ENCODE peak calls at places on chromosomes 16 and 17, in ten cellular contexts. G, Z, P, A, V, N, C, L, M and F are unnamed samples.

GRCh38 chr17:7282752-7283321 is 1.3 kb downstream of the SLC2A4 start:
- DNase-seq in G (no peak), Z (no peak), P (no peak), A (no peak), V (no peak), N (no peak), C (peak), L (no peak), M (no peak), F (no peak)

GRCh38 chr16:28842696-28843095 is 3.5 kb downstream of the TUFM start:
- DNase-seq in G (no peak), Z (no peak), P (no peak), A (no peak), V (no peak), N (no peak), C (no peak), L (no peak), M (no peak), F (no peak)

GRCh38 chr16:53664724-53665345 is 38.8 kb downstream of the RPGRIP1L start:
- DNase-seq in G (no peak), Z (no peak), P (no peak), A (no peak), V (peak), N (peak), C (peak), L (no peak), M (peak), F (peak)

GRCh38 chr16:14283786-14284185 is 212.7 kb downstream of the MRTFB start:
- DNase-seq in G (no peak), Z (no peak), P (no peak), A (no peak), V (no peak), N (no peak), C (no peak), L (no peak), M (no peak), F (no peak)

GRCh38 chr16:27254262-27254811 is 14.2 kb downstream of the NSMCE1 start:
- DNase-seq in G (no peak), Z (no peak), P (no peak), A (no peak), V (no peak), N (no peak), C (peak), L (no peak), M (no peak), F (no peak)

GRCh38 chr16:8622315-8622656 is 788 bp downstream of the METTL22 start:
- DNase-seq in G (no peak), Z (no peak), P (no peak), A (no peak), V (no peak), N (no peak), C (no peak), L (no peak), M (no peak), F (no peak)

GRCh38 chr16:56824335-56824734 is 40.7 kb upstream of the SLC12A3 start:
- DNase-seq in G (no peak), Z (no peak), P (peak), A (peak), V (no peak), N (no peak), C (no peak), L (peak), M (no peak), F (no peak)

GRCh38 chr16:8850279-8850885 is 18.4 kb downstream of the CARHSP1 start:
- DNase-seq in G (no peak), Z (no peak), P (no peak), A (no peak), V (peak), N (peak), C (peak), L (no peak), M (no peak), F (no peak)

GRCh38 chr16:67942200-67942509 is 1.8 kb downstream of the LCAT start:
- DNase-seq in G (peak), Z (no peak), P (no peak), A (no peak), V (no peak), N (peak), C (no peak), L (no peak), M (no peak), F (peak)

GRCh38 chr16:80973991-80974390 is 32.7 kb downstream of the CMC2 start:
- DNase-seq in G (no peak), Z (no peak), P (no peak), A (no peak), V (no peak), N (no peak), C (no peak), L (no peak), M (no peak), F (no peak)

GRCh38 chr17:28365487-28365886 is 488 bp upstream of the SEBOX start:
- DNase-seq in G (no peak), Z (no peak), P (no peak), A (no peak), V (no peak), N (no peak), C (no peak), L (no peak), M (no peak), F (no peak)

GRCh38 chr16:84215531-84215930 is 24.3 kb downstream of the KCNG4 start:
- DNase-seq in G (no peak), Z (no peak), P (no peak), A (no peak), V (no peak), N (no peak), C (no peak), L (no peak), M (no peak), F (no peak)

GRCh38 chr17:11340798-11341197 is 99.8 kb downstream of the SHISA6 start:
- DNase-seq in G (no peak), Z (peak), P (no peak), A (peak), V (no peak), N (no peak), C (no peak), L (no peak), M (no peak), F (no peak)

GRCh38 chr16:7456221-7456620 is 123.6 kb downstream of the RBFOX1 start:
- DNase-seq in G (no peak), Z (no peak), P (no peak), A (no peak), V (no peak), N (no peak), C (no peak), L (no peak), M (no peak), F (no peak)

GRCh38 chr17:63442549-63443035 is 3.5 kb downstream of the CYB561 start:
- DNase-seq in G (peak), Z (peak), P (no peak), A (no peak), V (no peak), N (no peak), C (no peak), L (no peak), M (no peak), F (no peak)

GRCh38 chr16:11229906-11230305 is 26.1 kb downstream of the SOCS1 start:
- DNase-seq in G (no peak), Z (peak), P (peak), A (peak), V (no peak), N (no peak), C (no peak), L (no peak), M (no peak), F (no peak)

GRCh38 chr17:52106638-52107261 is 51.8 kb downstream of the CA10 start:
- DNase-seq in G (peak), Z (peak), P (peak), A (peak), V (peak), N (peak), C (peak), L (no peak), M (peak), F (peak)

GRCh38 chr16:58011652-58012051 is 10.4 kb downstream of the USB1 start:
- DNase-seq in G (no peak), Z (no peak), P (no peak), A (no peak), V (no peak), N (peak), C (peak), L (no peak), M (peak), F (peak)

GRCh38 chr16:21277927-21278706 is at the start of gene CRYM:
- DNase-seq in G (peak), Z (peak), P (peak), A (peak), V (no peak), N (peak), C (no peak), L (peak), M (no peak), F (peak)

GRCh38 chr17:63354251-63354650 is 91.9 kb downstream of the CYB561 start:
- DNase-seq in G (no peak), Z (no peak), P (no peak), A (no peak), V (no peak), N (peak), C (no peak), L (no peak), M (no peak), F (no peak)

GRCh38 chr17:38914741-38915638 is 10.4 kb upstream of the LASP1NB start:
- DNase-seq in G (peak), Z (no peak), P (peak), A (peak), V (no peak), N (no peak), C (no peak), L (peak), M (no peak), F (peak)

GRCh38 chr16:69166221-69166833 is 20.6 kb upstream of the SNTB2 start:
- DNase-seq in G (no peak), Z (no peak), P (no peak), A (no peak), V (peak), N (no peak), C (peak), L (no peak), M (no peak), F (no peak)

GRCh38 chr16:62041401-62041800 is 5.2 kb upstream of the CDH8 start:
- DNase-seq in G (no peak), Z (no peak), P (no peak), A (no peak), V (no peak), N (peak), C (peak), L (no peak), M (peak), F (peak)

GRCh38 chr16:89114159-89114981 is 20.7 kb downstream of the ACSF3 start:
- DNase-seq in G (peak), Z (peak), P (peak), A (no peak), V (no peak), N (peak), C (no peak), L (peak), M (no peak), F (no peak)

GRCh38 chr16:35573407-35573806 is 2114.0 kb downstream of the TP53TG3F start:
- DNase-seq in G (no peak), Z (no peak), P (no peak), A (no peak), V (no peak), N (no peak), C (no peak), L (no peak), M (no peak), F (no peak)

GRCh38 chr17:33811984-33812383 is 443.1 kb upstream of the CCL2 start:
- DNase-seq in G (no peak), Z (no peak), P (no peak), A (no peak), V (no peak), N (no peak), C (no peak), L (no peak), M (no peak), F (no peak)

GRCh38 chr16:84166796-84167695 is 19.8 kb downstream of the TAF1C start:
- DNase-seq in G (no peak), Z (no peak), P (no peak), A (no peak), V (no peak), N (no peak), C (no peak), L (no peak), M (no peak), F (no peak)

GRCh38 chr17:7549401-7550055 is 670 bp downstream of the TNFSF12 start:
- DNase-seq in G (no peak), Z (peak), P (peak), A (peak), V (no peak), N (no peak), C (no peak), L (peak), M (no peak), F (no peak)

GRCh38 chr17:30915833-30916611 is 5.7 kb upstream of the ADAP2 start:
- DNase-seq in G (no peak), Z (no peak), P (no peak), A (no peak), V (no peak), N (no peak), C (no peak), L (no peak), M (no peak), F (no peak)

GRCh38 chr17:82100502-82101298 is 2.7 kb upstream of the FASN start:
- DNase-seq in G (peak), Z (no peak), P (peak), A (no peak), V (no peak), N (no peak), C (no peak), L (no peak), M (no peak), F (no peak)

GRCh38 chr17:61399131-61400057 is at the start of gene TBX2:
- DNase-seq in G (peak), Z (peak), P (peak), A (peak), V (no peak), N (peak), C (peak), L (peak), M (no peak), F (peak)

GRCh38 chr16:22653876-22654275 is 143.2 kb downstream of the NPIPB5 start:
- DNase-seq in G (no peak), Z (no peak), P (no peak), A (no peak), V (no peak), N (no peak), C (no peak), L (no peak), M (no peak), F (no peak)

GRCh38 chr17:81167638-81168037 is 1.6 kb upstream of the AATK start:
- DNase-seq in G (no peak), Z (no peak), P (no peak), A (no peak), V (no peak), N (no peak), C (no peak), L (no peak), M (no peak), F (no peak)

GRCh38 chr17:79330696-79331095 is 256.1 kb downstream of the ENGASE start:
- DNase-seq in G (no peak), Z (no peak), P (no peak), A (no peak), V (no peak), N (no peak), C (no peak), L (no peak), M (no peak), F (no peak)

GRCh38 chr16:61274211-61274610 is 762.0 kb downstream of the CDH8 start:
- DNase-seq in G (no peak), Z (no peak), P (no peak), A (no peak), V (no peak), N (no peak), C (no peak), L (no peak), M (no peak), F (no peak)

GRCh38 chr16:83581082-83581481 is 226.7 kb upstream of the HSBP1 start:
- DNase-seq in G (no peak), Z (no peak), P (no peak), A (no peak), V (no peak), N (no peak), C (no peak), L (no peak), M (no peak), F (no peak)

GRCh38 chr17:75689441-75689873 is 22.3 kb downstream of the SAP30BP start:
- DNase-seq in G (no peak), Z (no peak), P (peak), A (no peak), V (no peak), N (no peak), C (no peak), L (no peak), M (no peak), F (no peak)

GRCh38 chr17:40348562-40349476 is 15.7 kb downstream of the GJD3 start:
- DNase-seq in G (peak), Z (peak), P (peak), A (peak), V (no peak), N (no peak), C (no peak), L (peak), M (no peak), F (no peak)

GRCh38 chr17:77829871-77830799 is 128.4 kb upstream of the TNRC6C start:
- DNase-seq in G (no peak), Z (peak), P (no peak), A (no peak), V (no peak), N (peak), C (peak), L (no peak), M (peak), F (peak)

GRCh38 chr16:85616608-85617311 is 3.6 kb downstream of the GSE1 start:
- DNase-seq in G (no peak), Z (peak), P (peak), A (peak), V (no peak), N (no peak), C (peak), L (peak), M (no peak), F (no peak)

GRCh38 chr17:59796138-59796537 is 88.7 kb downstream of the VMP1 start:
- DNase-seq in G (no peak), Z (no peak), P (no peak), A (no peak), V (no peak), N (no peak), C (no peak), L (no peak), M (no peak), F (no peak)
- H3K4me3 ChIP-seq in G (no peak), Z (no peak), P (no peak), A (no peak), V (no peak), N (no peak), C (no peak), L (no peak), M (no peak), F (no peak)

GRCh38 chr17:343875-344752 is 8.5 kb downstream of the RPH3AL start:
- DNase-seq in G (no peak), Z (no peak), P (no peak), A (no peak), V (no peak), N (no peak), C (no peak), L (no peak), M (no peak), F (no peak)
- TF ChIP-seq CTCF in G (no peak), Z (no peak), P (no peak), A (no peak), V (no peak), N (no peak), C (no peak), L (no peak), M (no peak), F (no peak)

DNA sequence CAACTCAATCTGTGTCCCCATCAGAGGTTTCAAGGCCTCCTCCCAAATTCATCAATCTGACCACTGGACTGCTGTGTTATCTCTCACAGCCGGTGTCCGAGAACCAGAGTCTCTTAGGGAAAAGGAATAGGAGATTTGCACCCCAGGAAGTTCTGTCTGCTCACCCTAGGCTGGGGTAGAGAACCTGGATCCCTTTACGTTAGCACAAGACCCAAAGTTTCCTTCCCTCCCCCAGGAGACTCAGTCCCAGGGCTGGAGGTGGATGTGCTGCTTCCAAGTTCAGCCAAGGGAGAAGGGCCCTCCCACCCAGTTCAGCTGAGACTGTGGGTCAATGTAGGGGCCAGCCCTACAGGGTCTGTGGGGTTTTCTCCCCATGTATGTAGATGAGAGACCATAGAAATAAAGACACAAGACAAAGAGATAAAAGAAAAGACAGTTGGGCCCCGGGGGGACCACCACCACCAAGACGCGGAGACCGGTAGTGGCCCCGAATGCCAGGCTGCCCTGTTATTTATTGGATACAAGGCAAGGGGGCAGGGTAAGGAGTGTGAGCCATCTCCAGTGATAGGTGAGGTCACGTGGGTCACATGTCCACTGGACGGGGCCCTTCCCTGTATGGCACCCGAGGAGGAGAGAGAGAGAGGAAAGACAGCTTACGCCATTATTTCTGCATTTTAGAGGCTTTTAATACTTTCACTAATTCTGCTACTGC is 22.7 kb upstream of the OR1F1 start:
- DNase-seq in G (no peak), Z (no peak), P (no peak), A (no peak), V (no peak), N (no peak), C (no peak), L (no peak), M (no peak), F (no peak)
- H3K4me3 ChIP-seq in G (peak), Z (no peak), P (no peak), A (no peak), V (no peak), N (no peak), C (no peak), L (no peak), M (no peak), F (no peak)

DNA sequence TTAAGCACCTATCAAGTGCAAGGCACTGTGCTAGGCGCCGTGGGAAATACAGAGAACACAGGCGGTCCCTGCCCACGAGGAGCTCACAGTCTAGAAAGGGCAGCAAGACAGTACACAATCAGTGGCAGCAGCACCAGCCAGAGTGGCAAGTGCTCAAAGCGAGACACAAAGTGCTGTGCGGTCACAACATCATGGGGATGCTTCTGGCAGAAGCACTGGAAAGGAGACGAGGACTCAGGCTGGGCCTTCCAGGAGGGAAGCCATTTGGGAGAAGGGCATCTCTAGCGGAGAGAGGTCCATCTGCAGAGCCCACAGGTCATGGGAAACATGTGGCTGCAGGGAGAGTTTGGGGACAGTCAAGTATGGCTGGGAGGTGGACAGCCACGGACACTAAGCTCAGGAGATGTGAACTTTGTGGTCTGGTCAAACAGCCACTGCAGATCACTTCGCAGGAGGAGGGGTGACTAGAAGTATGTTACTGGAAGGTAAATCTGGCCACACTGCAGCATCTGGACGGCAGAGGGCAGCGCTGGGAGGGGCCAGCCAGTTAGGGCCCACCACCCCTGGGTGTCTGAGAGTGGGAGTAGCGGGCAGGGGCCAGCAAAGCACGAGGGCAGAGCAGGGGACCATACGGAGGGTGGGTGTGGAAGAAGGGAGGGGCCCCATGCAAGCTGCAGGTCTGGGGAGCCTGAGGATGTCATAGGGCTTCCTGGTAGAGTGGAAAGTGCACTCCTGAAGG is 71.1 kb downstream of the N4BP1 start:
- DNase-seq in G (no peak), Z (no peak), P (no peak), A (no peak), V (no peak), N (no peak), C (peak), L (peak), M (no peak), F (no peak)
- TF ChIP-seq CTCF in G (peak), Z (peak), P (no peak), A (peak), V (peak), N (peak), C (peak), L (peak), M (peak), F (peak)